ENCODE peak calls at places on chromosomes 3 and 15, in seven cellular contexts. One of them, this sample, is unnamed.

GRCh38 chr15:38229700-38230099 is 22.9 kb upstream of the SPRED1 start:
- DNase-seq in endodermal cell: no peak
- DNase-seq in A549: no peak
- DNase-seq in astrocyte of the spinal cord: no peak
- DNase-seq in right atrium auricular region: no peak
- DNase-seq in right lobe of liver: no peak
- DNase-seq in Caco-2: no peak
- DNase-seq in this sample: no peak

GRCh38 chr3:32239638-32240550 is 1.4 kb downstream of the CMTM8 start:
- DNase-seq in endodermal cell: peak
- DNase-seq in A549: peak
- DNase-seq in astrocyte of the spinal cord: peak
- DNase-seq in right atrium auricular region: no peak
- DNase-seq in right lobe of liver: peak
- DNase-seq in Caco-2: peak
- DNase-seq in this sample: peak

GRCh38 chr3:147838650-147839049 is 429.5 kb downstream of the ZIC1 start:
- DNase-seq in endodermal cell: no peak
- DNase-seq in A549: no peak
- DNase-seq in astrocyte of the spinal cord: no peak
- DNase-seq in right atrium auricular region: no peak
- DNase-seq in right lobe of liver: no peak
- DNase-seq in Caco-2: peak
- DNase-seq in this sample: peak

GRCh38 chr15:57364282-57365007 is 11.9 kb upstream of the CGNL1 start:
- DNase-seq in endodermal cell: peak
- DNase-seq in A549: no peak
- DNase-seq in astrocyte of the spinal cord: peak
- DNase-seq in right atrium auricular region: no peak
- DNase-seq in right lobe of liver: no peak
- DNase-seq in Caco-2: no peak
- DNase-seq in this sample: no peak

GRCh38 chr3:155549087-155549486 is 195.8 kb downstream of the PLCH1 start:
- DNase-seq in endodermal cell: no peak
- DNase-seq in A549: no peak
- DNase-seq in astrocyte of the spinal cord: no peak
- DNase-seq in right atrium auricular region: no peak
- DNase-seq in right lobe of liver: no peak
- DNase-seq in Caco-2: no peak
- DNase-seq in this sample: peak

GRCh38 chr3:81602781-81603180 is 158.7 kb downstream of the GBE1 start:
- DNase-seq in endodermal cell: no peak
- DNase-seq in A549: no peak
- DNase-seq in astrocyte of the spinal cord: no peak
- DNase-seq in right atrium auricular region: no peak
- DNase-seq in right lobe of liver: no peak
- DNase-seq in Caco-2: no peak
- DNase-seq in this sample: no peak

GRCh38 chr15:98103570-98103969 is 143.1 kb downstream of the ARRDC4 start:
- DNase-seq in endodermal cell: peak
- DNase-seq in A549: no peak
- DNase-seq in astrocyte of the spinal cord: no peak
- DNase-seq in right atrium auricular region: no peak
- DNase-seq in right lobe of liver: no peak
- DNase-seq in Caco-2: no peak
- DNase-seq in this sample: no peak

GRCh38 chr15:99213187-99213811 is 36.1 kb downstream of the TTC23 start:
- DNase-seq in endodermal cell: peak
- DNase-seq in A549: peak
- DNase-seq in astrocyte of the spinal cord: peak
- DNase-seq in right atrium auricular region: peak
- DNase-seq in right lobe of liver: peak
- DNase-seq in Caco-2: peak
- DNase-seq in this sample: peak

GRCh38 chr15:43230640-43231115 is 9.9 kb upstream of the EPB42 start:
- DNase-seq in endodermal cell: no peak
- DNase-seq in A549: no peak
- DNase-seq in astrocyte of the spinal cord: no peak
- DNase-seq in right atrium auricular region: no peak
- DNase-seq in right lobe of liver: no peak
- DNase-seq in Caco-2: no peak
- DNase-seq in this sample: no peak

GRCh38 chr15:47338771-47339170 is 378.5 kb upstream of the SEMA6D start:
- DNase-seq in endodermal cell: no peak
- DNase-seq in A549: no peak
- DNase-seq in astrocyte of the spinal cord: no peak
- DNase-seq in right atrium auricular region: no peak
- DNase-seq in right lobe of liver: no peak
- DNase-seq in Caco-2: no peak
- DNase-seq in this sample: no peak

DNA sequence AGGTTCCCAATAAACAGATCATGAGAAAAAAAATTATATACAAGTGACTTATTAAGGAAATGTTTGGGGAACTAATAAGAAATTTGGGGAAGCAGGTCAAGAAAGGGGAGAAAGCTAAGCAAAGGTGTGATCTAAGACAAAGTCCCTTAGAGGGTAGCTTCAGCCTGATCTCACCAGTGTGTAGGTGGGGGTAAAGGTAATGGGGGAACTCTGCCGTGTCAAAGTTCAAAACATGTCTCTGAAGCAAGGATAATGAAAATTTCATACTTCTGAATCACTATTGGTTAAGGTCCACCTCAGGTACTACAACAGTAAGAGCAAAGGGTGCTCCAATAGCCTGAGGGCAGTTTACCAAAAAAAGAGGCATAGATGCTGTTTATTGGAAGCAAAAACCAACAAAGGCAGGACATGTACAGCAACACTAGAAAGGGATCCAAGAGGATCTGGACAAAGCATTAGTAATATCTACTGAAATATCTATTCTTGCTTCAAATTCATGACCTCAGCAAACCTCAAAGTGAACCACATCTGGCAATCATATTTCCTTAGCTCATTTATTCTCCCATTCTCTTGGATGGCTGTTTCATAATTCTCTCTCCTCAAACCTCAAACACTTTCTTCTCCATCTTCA is 6.9 kb downstream of the ACAD11 start:
- DNase-seq in endodermal cell: no peak
- DNase-seq in A549: no peak
- DNase-seq in astrocyte of the spinal cord: no peak
- DNase-seq in right atrium auricular region: no peak
- DNase-seq in right lobe of liver: no peak
- DNase-seq in Caco-2: no peak
- DNase-seq in this sample: no peak
- H3K4me3 ChIP-seq in endodermal cell: no peak
- H3K4me3 ChIP-seq in A549: no peak
- H3K4me3 ChIP-seq in astrocyte of the spinal cord: no peak
- H3K4me3 ChIP-seq in right atrium auricular region: no peak
- H3K4me3 ChIP-seq in right lobe of liver: no peak
- H3K4me3 ChIP-seq in Caco-2: no peak
- H3K4me3 ChIP-seq in this sample: no peak

GRCh38 chr15:65516997-65517865 is at the start of gene DPP8:
- DNase-seq in endodermal cell: peak
- DNase-seq in A549: peak
- DNase-seq in astrocyte of the spinal cord: peak
- DNase-seq in right atrium auricular region: peak
- DNase-seq in right lobe of liver: peak
- DNase-seq in Caco-2: peak
- DNase-seq in this sample: peak

GRCh38 chr15:65521355-65521754 is 3.9 kb upstream of the DPP8 start:
- DNase-seq in endodermal cell: peak
- DNase-seq in A549: no peak
- DNase-seq in astrocyte of the spinal cord: no peak
- DNase-seq in right atrium auricular region: no peak
- DNase-seq in right lobe of liver: no peak
- DNase-seq in Caco-2: no peak
- DNase-seq in this sample: no peak

GRCh38 chr15:65518633-65519285 is 1.3 kb upstream of the DPP8 start:
- DNase-seq in endodermal cell: no peak
- DNase-seq in A549: no peak
- DNase-seq in astrocyte of the spinal cord: no peak
- DNase-seq in right atrium auricular region: no peak
- DNase-seq in right lobe of liver: no peak
- DNase-seq in Caco-2: no peak
- DNase-seq in this sample: no peak

GRCh38 chr15:65519781-65520299 is 2.4 kb upstream of the DPP8 start:
- DNase-seq in endodermal cell: no peak
- DNase-seq in A549: no peak
- DNase-seq in astrocyte of the spinal cord: no peak
- DNase-seq in right atrium auricular region: no peak
- DNase-seq in right lobe of liver: no peak
- DNase-seq in Caco-2: no peak
- DNase-seq in this sample: no peak

GRCh38 chr15:65517866-65518207 is 348 bp upstream of the DPP8 start:
- DNase-seq in endodermal cell: no peak
- DNase-seq in A549: no peak
- DNase-seq in astrocyte of the spinal cord: no peak
- DNase-seq in right atrium auricular region: no peak
- DNase-seq in right lobe of liver: no peak
- DNase-seq in Caco-2: no peak
- DNase-seq in this sample: no peak
- TF ChIP-seq CTCF in endodermal cell: no peak
- TF ChIP-seq CTCF in A549: peak
- TF ChIP-seq CTCF in astrocyte of the spinal cord: no peak
- TF ChIP-seq CTCF in right atrium auricular region: peak
- TF ChIP-seq CTCF in right lobe of liver: no peak
- TF ChIP-seq CTCF in Caco-2: no peak
- TF ChIP-seq CTCF in this sample: no peak

GRCh38 chr15:63042879-63043340 is 363 bp downstream of the TPM1 start:
- DNase-seq in endodermal cell: no peak
- DNase-seq in A549: peak
- DNase-seq in astrocyte of the spinal cord: no peak
- DNase-seq in right atrium auricular region: no peak
- DNase-seq in right lobe of liver: no peak
- DNase-seq in Caco-2: no peak
- DNase-seq in this sample: no peak

GRCh38 chr15:63044077-63044644 is 1.6 kb downstream of the TPM1 start:
- DNase-seq in endodermal cell: no peak
- DNase-seq in A549: no peak
- DNase-seq in astrocyte of the spinal cord: peak
- DNase-seq in right atrium auricular region: no peak
- DNase-seq in right lobe of liver: no peak
- DNase-seq in Caco-2: no peak
- DNase-seq in this sample: no peak

GRCh38 chr15:63043391-63044076 is 987 bp downstream of the TPM1 start:
- DNase-seq in endodermal cell: peak
- DNase-seq in A549: no peak
- DNase-seq in astrocyte of the spinal cord: peak
- DNase-seq in right atrium auricular region: no peak
- DNase-seq in right lobe of liver: no peak
- DNase-seq in Caco-2: peak
- DNase-seq in this sample: no peak

GRCh38 chr15:63045438-63046278 is 3.1 kb downstream of the TPM1 start:
- DNase-seq in endodermal cell: no peak
- DNase-seq in A549: no peak
- DNase-seq in astrocyte of the spinal cord: peak
- DNase-seq in right atrium auricular region: no peak
- DNase-seq in right lobe of liver: no peak
- DNase-seq in Caco-2: no peak
- DNase-seq in this sample: no peak

DNA sequence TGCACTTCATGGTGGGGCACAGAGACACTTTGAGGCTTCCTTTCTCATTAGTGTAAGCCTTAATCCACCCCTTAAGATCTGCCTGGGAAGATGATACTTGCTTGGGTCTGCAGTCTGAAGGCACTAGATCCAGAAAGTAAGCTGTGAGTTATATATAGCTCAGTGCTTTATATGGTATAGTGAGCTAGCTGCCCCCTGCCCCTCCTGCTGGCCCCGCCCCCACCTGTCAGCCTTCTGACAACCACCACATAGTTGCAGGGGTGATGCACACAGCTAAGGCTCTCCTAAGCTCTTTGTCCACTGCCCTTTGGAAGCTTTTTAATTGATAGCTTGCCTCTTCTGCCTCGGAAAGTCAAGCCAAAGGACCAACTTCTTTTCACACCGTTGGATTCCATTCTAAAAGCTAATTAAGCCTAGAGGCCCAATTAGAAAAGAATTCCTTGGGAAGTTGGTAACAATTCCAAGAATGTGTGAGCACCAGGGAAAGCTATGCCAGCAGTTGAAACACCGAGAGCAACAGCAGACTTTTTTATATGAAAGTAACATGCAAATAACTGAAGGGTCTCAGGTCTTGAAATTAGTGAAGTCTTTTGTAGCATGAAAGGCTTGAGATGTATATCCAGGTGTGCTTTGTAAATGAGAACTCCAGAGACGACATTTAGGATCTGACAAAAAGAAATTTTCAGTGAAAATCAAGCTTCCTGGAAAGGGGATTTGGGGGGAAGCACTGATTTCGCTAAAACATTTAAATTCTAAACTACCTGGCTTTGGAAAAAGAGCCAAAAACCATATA is 2.3 kb downstream of the TPM1 start:
- DNase-seq in endodermal cell: peak
- DNase-seq in A549: no peak
- DNase-seq in astrocyte of the spinal cord: peak
- DNase-seq in right atrium auricular region: no peak
- DNase-seq in right lobe of liver: no peak
- DNase-seq in Caco-2: peak
- DNase-seq in this sample: no peak
- H3K4me3 ChIP-seq in endodermal cell: peak
- H3K4me3 ChIP-seq in A549: peak
- H3K4me3 ChIP-seq in astrocyte of the spinal cord: peak
- H3K4me3 ChIP-seq in right atrium auricular region: peak
- H3K4me3 ChIP-seq in right lobe of liver: peak
- H3K4me3 ChIP-seq in Caco-2: peak
- H3K4me3 ChIP-seq in this sample: no peak

GRCh38 chr3:12824299-12824698 is 17.1 kb downstream of the RPL32 start:
- DNase-seq in endodermal cell: no peak
- DNase-seq in A549: no peak
- DNase-seq in astrocyte of the spinal cord: no peak
- DNase-seq in right atrium auricular region: no peak
- DNase-seq in right lobe of liver: no peak
- DNase-seq in Caco-2: no peak
- DNase-seq in this sample: no peak

GRCh38 chr3:12818773-12819172 is 22.3 kb downstream of the CAND2 start:
- DNase-seq in endodermal cell: no peak
- DNase-seq in A549: no peak
- DNase-seq in astrocyte of the spinal cord: no peak
- DNase-seq in right atrium auricular region: no peak
- DNase-seq in right lobe of liver: no peak
- DNase-seq in Caco-2: no peak
- DNase-seq in this sample: no peak

GRCh38 chr3:12818273-12818672 is 21.8 kb downstream of the CAND2 start:
- DNase-seq in endodermal cell: no peak
- DNase-seq in A549: no peak
- DNase-seq in astrocyte of the spinal cord: no peak
- DNase-seq in right atrium auricular region: no peak
- DNase-seq in right lobe of liver: no peak
- DNase-seq in Caco-2: no peak
- DNase-seq in this sample: no peak

GRCh38 chr3:12817341-12817705 is 20.8 kb downstream of the CAND2 start:
- DNase-seq in endodermal cell: no peak
- DNase-seq in A549: no peak
- DNase-seq in astrocyte of the spinal cord: no peak
- DNase-seq in right atrium auricular region: no peak
- DNase-seq in right lobe of liver: no peak
- DNase-seq in Caco-2: no peak
- DNase-seq in this sample: no peak

GRCh38 chr3:12822725-12823373 is 18.5 kb downstream of the RPL32 start:
- DNase-seq in endodermal cell: no peak
- DNase-seq in A549: peak
- DNase-seq in astrocyte of the spinal cord: peak
- DNase-seq in right atrium auricular region: no peak
- DNase-seq in right lobe of liver: no peak
- DNase-seq in Caco-2: no peak
- DNase-seq in this sample: no peak
- TF ChIP-seq CTCF in endodermal cell: peak
- TF ChIP-seq CTCF in A549: peak
- TF ChIP-seq CTCF in astrocyte of the spinal cord: peak
- TF ChIP-seq CTCF in right atrium auricular region: no peak
- TF ChIP-seq CTCF in right lobe of liver: peak
- TF ChIP-seq CTCF in Caco-2: peak
- TF ChIP-seq CTCF in this sample: peak

GRCh38 chr15:74768099-74768770 is 13.6 kb upstream of the CSK start:
- DNase-seq in endodermal cell: no peak
- DNase-seq in A549: no peak
- DNase-seq in astrocyte of the spinal cord: no peak
- DNase-seq in right atrium auricular region: no peak
- DNase-seq in right lobe of liver: peak
- DNase-seq in Caco-2: no peak
- DNase-seq in this sample: no peak
- H3K4me3 ChIP-seq in endodermal cell: no peak
- H3K4me3 ChIP-seq in A549: peak
- H3K4me3 ChIP-seq in astrocyte of the spinal cord: no peak
- H3K4me3 ChIP-seq in right atrium auricular region: no peak
- H3K4me3 ChIP-seq in right lobe of liver: no peak
- H3K4me3 ChIP-seq in Caco-2: no peak
- H3K4me3 ChIP-seq in this sample: no peak